ENCODE peak calls at places on chromosomes 4 and X, in six cellular contexts. Z, H, B, Q, R and U are unnamed samples.

GRCh38 chrX:20433376-20433775 is 166.7 kb upstream of the RPS6KA3 start:
- DNase-seq in H (no peak), R (no peak), B (no peak), Z (no peak), Q (peak; percentile 24), U (no peak)

GRCh38 chr4:52102587-52102986 is 51.5 kb downstream of the SPATA18 start:
- DNase-seq in R (no peak), Z (no peak), Q (peak; percentile 23), H (no peak), B (no peak), U (no peak)

GRCh38 chr4:4901877-4902276 is 42.4 kb downstream of the MSX1 start:
- DNase-seq in R (no peak), Z (no peak), B (peak; percentile 41), Q (no peak), H (no peak), U (no peak)

GRCh38 chr4:86959588-86960500 is 25.0 kb downstream of the AFF1 start:
- DNase-seq in R (no peak), Z (no peak), Q (no peak), H (no peak), B (peak; percentile 83), U (no peak)

GRCh38 chr4:103008875-103009729 is 10.4 kb downstream of the SLC9B1 start:
- DNase-seq in B (no peak), H (no peak), R (no peak), Q (peak; percentile 80), Z (no peak), U (no peak)

GRCh38 chrX:119181491-119181890 is 53.9 kb upstream of the KIAA1210 start:
- DNase-seq in Q (no peak), H (no peak), Z (no peak), R (no peak), B (peak; percentile 63), U (no peak)

GRCh38 chr4:188221090-188221489 is 81.8 kb downstream of the TRIML1 start:
- DNase-seq in R (no peak), Q (no peak), Z (no peak), B (no peak), H (no peak), U (no peak)

GRCh38 chr4:98744372-98745150 is 86.2 kb upstream of the TSPAN5 start:
- DNase-seq in B (no peak), Q (no peak), H (no peak), Z (no peak), R (no peak), U (no peak)

GRCh38 chr4:64158648-64159326 is 250.5 kb downstream of the TECRL start:
- DNase-seq in B (peak; percentile 53), H (no peak), Z (no peak), Q (peak; percentile 22), R (peak; percentile 44), U (no peak)

GRCh38 chrX:26649534-26649933 is 433.6 kb downstream of the MAGEB5 start:
- DNase-seq in Q (peak; percentile 27), H (no peak), Z (no peak), R (no peak), B (no peak), U (no peak)

GRCh38 chr4:55887594-55887993 is 34.1 kb downstream of the EXOC1 start:
- DNase-seq in H (no peak), B (no peak), R (no peak), Z (no peak), Q (no peak), U (no peak)

GRCh38 chrX:26783512-26784225 is 567.7 kb downstream of the MAGEB5 start:
- DNase-seq in B (peak; percentile 42), Q (peak; percentile 11), R (no peak), H (no peak), Z (no peak), U (no peak)

GRCh38 chr4:94455081-94455480 is 3.3 kb downstream of the PDLIM5 start:
- DNase-seq in H (peak; percentile 67), Q (peak; percentile 88), Z (no peak), B (no peak), R (peak; percentile 39), U (no peak)

GRCh38 chr4:145920205-145920604 is 18.4 kb downstream of the ZNF827 start:
- DNase-seq in Q (peak; percentile 93), Z (no peak), H (no peak), B (no peak), R (no peak), U (no peak)

DNA sequence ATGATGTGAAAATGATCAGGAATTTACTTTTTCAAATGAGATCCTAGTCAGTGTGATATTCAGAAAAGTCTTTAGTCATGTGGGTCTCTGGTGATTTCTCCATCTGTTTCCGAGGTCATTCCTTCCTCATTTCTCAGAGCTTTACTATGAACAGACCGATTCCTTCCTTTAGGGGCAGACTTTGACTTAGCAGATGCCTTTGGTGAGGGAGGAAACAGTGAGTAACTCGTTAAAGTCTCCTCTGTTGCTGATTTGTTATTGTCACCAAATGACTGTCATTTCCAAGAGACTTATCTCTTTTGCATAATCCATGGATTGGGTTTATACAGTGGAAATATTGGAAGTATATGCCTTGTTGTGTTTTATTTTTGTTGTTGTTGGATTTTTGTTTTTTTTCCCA is 76.2 kb upstream of the CD99 start:
- DNase-seq in R (no peak), B (no peak), H (no peak), Z (no peak), Q (peak; percentile 83), U (no peak)
- TF ChIP-seq CTCF in R (peak; percentile 22), B (peak; percentile 61), H (peak; percentile 12), Z (no peak), Q (peak; percentile 71), U (no peak)

GRCh38 chrX:66384722-66385121 is 220.7 kb downstream of the HEPH start:
- DNase-seq in B (no peak), Z (no peak), H (no peak), Q (no peak), R (no peak), U (no peak)
- H3K9me3 ChIP-seq in B (peaks cover 60% of the 10 kb centered on the region), Z (no peaks in the 10 kb centered on the region), H (no peaks in the 10 kb centered on the region), Q (no peaks in the 10 kb centered on the region), R (no peaks in the 10 kb centered on the region), U (no peaks in the 10 kb centered on the region)

GRCh38 chrX:71100581-71101505 is 5.2 kb downstream of the FOXO4 start:
- DNase-seq in H (no peak), Z (no peak), Q (no peak), R (no peak), B (peak; percentile 39), U (no peak)
- TF ChIP-seq CTCF in H (no peak), Z (no peak), Q (no peak), R (no peak), B (peak; percentile 35), U (no peak)

GRCh38 chr4:43822621-43823020 is 626.0 kb downstream of the KCTD8 start:
- DNase-seq in R (no peak), H (no peak), Z (no peak), B (no peak), Q (no peak), U (no peak)
- H3K9me3 ChIP-seq in R (no peaks in the 10 kb centered on the region), H (no peaks in the 10 kb centered on the region), Z (peaks cover 8% of the 10 kb centered on the region), B (peaks cover 22% of the 10 kb centered on the region), Q (peaks cover 10% of the 10 kb centered on the region), U (no peaks in the 10 kb centered on the region)

GRCh38 chrX:47200385-47201150 is 6.9 kb downstream of the UBA1 start:
- DNase-seq in B (no peak), H (peak; percentile 52), Z (no peak), R (no peak), Q (peak; percentile 65), U (no peak)
- TF ChIP-seq CTCF in B (peak; percentile 35), H (no peak), Z (no peak), R (no peak), Q (peak; percentile 25), U (no peak)